ENCODE peak calls at places on chromosomes 13 and 19, in eight cellular contexts. F is fibroblast of villous mesenchyme, Y is GM10248, B is lower leg skin, N is brain microvascular endothelial cell, D is K562, S is progenitor cell of endocrine pancreas, R is kidney epithelial cell. X is an unnamed sample.

GRCh38 chr19:35959040-35959967 is 23.1 kb downstream of the LRFN3 start:
- DNase-seq in F (no peak), Y (peak; percentile 72), B (no peak), N (no peak), D (no peak), S (no peak), R (no peak), X (no peak)

GRCh38 chr13:75222031-75222430 is 259.9 kb downstream of the TBC1D4 start:
- DNase-seq in F (peak; percentile 9), Y (no peak), B (no peak), N (no peak), D (no peak), S (no peak), R (no peak), X (peak; percentile 82)

GRCh38 chr19:17473041-17473440 is 2.7 kb downstream of the SLC27A1 start:
- DNase-seq in F (peak; percentile 81), Y (no peak), B (no peak), N (peak; percentile 75), D (no peak), S (no peak), R (no peak), X (peak; percentile 87)

GRCh38 chr19:38634757-38635482 is 12.5 kb upstream of the ACTN4 start:
- DNase-seq in F (peak; percentile 61), Y (peak; percentile 82), B (peak; percentile 63), N (peak; percentile 49), D (peak; percentile 74), S (peak; percentile 79), R (no peak), X (peak; percentile 61)

GRCh38 chr13:37134411-37135041 is 29.1 kb upstream of the CSNK1A1L start:
- DNase-seq in F (peak; percentile 99), Y (no peak), B (no peak), N (peak; percentile 96), D (no peak), S (no peak), R (peak; percentile 32), X (peak; percentile 91)

GRCh38 chr13:86559915-86560314 is 760.7 kb upstream of the SLITRK6 start:
- DNase-seq in F (no peak), Y (no peak), B (no peak), N (no peak), D (no peak), S (no peak), R (no peak), X (no peak)

GRCh38 chr13:107119989-107120881 is 552.3 kb upstream of the ARGLU1 start:
- DNase-seq in F (no peak), Y (no peak), B (no peak), N (no peak), D (no peak), S (no peak), R (no peak), X (no peak)

GRCh38 chr13:46113596-46113995 is 8.8 kb upstream of the CPB2 start:
- DNase-seq in F (peak; percentile 13), Y (no peak), B (no peak), N (peak; percentile 73), D (peak; percentile 35), S (no peak), R (peak; percentile 74), X (peak; percentile 30)

GRCh38 chr19:19186742-19187141 is 5.2 kb downstream of the BORCS8 start:
- DNase-seq in F (no peak), Y (no peak), B (no peak), N (no peak), D (no peak), S (no peak), R (no peak), X (no peak)

GRCh38 chr19:42048992-42049391 is 21.0 kb downstream of the GRIK5 start:
- DNase-seq in F (peak; percentile 25), Y (no peak), B (no peak), N (no peak), D (no peak), S (no peak), R (no peak), X (no peak)

GRCh38 chr19:57362997-57363705 is at the start of the genes TRAPPC2B and ZNF547:
- DNase-seq in F (peak; percentile 100), Y (peak; percentile 96), B (peak; percentile 99), N (peak; percentile 100), D (peak; percentile 79), S (peak; percentile 96), R (peak; percentile 98), X (peak; percentile 99)

GRCh38 chr19:46902402-46902766 is 41.6 kb downstream of the ARHGAP35 start:
- DNase-seq in F (no peak), Y (no peak), B (peak; percentile 33), N (no peak), D (no peak), S (no peak), R (no peak), X (no peak)

GRCh38 chr19:35060160-35060855 is 18.8 kb downstream of the HPN start:
- DNase-seq in F (no peak), Y (no peak), B (no peak), N (no peak), D (no peak), S (no peak), R (no peak), X (no peak)

GRCh38 chr19:7860902-7861618 is 13.1 kb downstream of the PRR36 start:
- DNase-seq in F (no peak), Y (no peak), B (no peak), N (no peak), D (no peak), S (no peak), R (no peak), X (no peak)

GRCh38 chr13:30319703-30320102 is 12.4 kb upstream of the KATNAL1 start:
- DNase-seq in F (no peak), Y (no peak), B (no peak), N (no peak), D (no peak), S (no peak), R (no peak), X (no peak)

GRCh38 chr19:33705090-33705847 is 83.5 kb downstream of the CHST8 start:
- DNase-seq in F (no peak), Y (no peak), B (no peak), N (no peak), D (no peak), S (no peak), R (no peak), X (no peak)

GRCh38 chr19:51114087-51114714 is 6.0 kb upstream of the CTU1 start:
- DNase-seq in F (no peak), Y (no peak), B (no peak), N (no peak), D (no peak), S (no peak), R (no peak), X (no peak)

GRCh38 chr19:49469828-49470614 is 4.0 kb upstream of the FLT3LG start:
- DNase-seq in F (peak; percentile 49), Y (peak; percentile 85), B (no peak), N (no peak), D (peak; percentile 29), S (no peak), R (no peak), X (no peak)
- TF ChIP-seq CTCF in F (peak; percentile 11), Y (peak; percentile 80), B (no peak), N (peak; percentile 16), D (peak; percentile 69), S (no peak), R (no peak), X (no peak)

GRCh38 chr13:98454389-98454881 is 122.5 kb downstream of the STK24 start:
- DNase-seq in F (peak; percentile 95), Y (no peak), B (no peak), N (peak; percentile 67), D (no peak), S (no peak), R (no peak), X (peak; percentile 94)
- TF ChIP-seq CTCF in F (no peak), Y (no peak), B (no peak), N (no peak), D (no peak), S (no peak), R (no peak), X (no peak)

GRCh38 chr19:12652219-12652618 is 14.3 kb downstream of the MAN2B1 start:
- DNase-seq in F (no peak), Y (no peak), B (no peak), N (no peak), D (no peak), S (no peak), R (no peak), X (no peak)

GRCh38 chr19:12655546-12655945 is 11.0 kb downstream of the MAN2B1 start:
- DNase-seq in F (no peak), Y (no peak), B (no peak), N (no peak), D (no peak), S (no peak), R (no peak), X (no peak)

GRCh38 chr19:12656899-12657571 is 9.5 kb downstream of the MAN2B1 start:
- DNase-seq in F (no peak), Y (no peak), B (no peak), N (no peak), D (peak; percentile 78), S (no peak), R (no peak), X (no peak)

GRCh38 chr19:12660980-12661379 is 5.6 kb downstream of the MAN2B1 start:
- DNase-seq in F (no peak), Y (no peak), B (no peak), N (no peak), D (no peak), S (no peak), R (no peak), X (no peak)

DNA sequence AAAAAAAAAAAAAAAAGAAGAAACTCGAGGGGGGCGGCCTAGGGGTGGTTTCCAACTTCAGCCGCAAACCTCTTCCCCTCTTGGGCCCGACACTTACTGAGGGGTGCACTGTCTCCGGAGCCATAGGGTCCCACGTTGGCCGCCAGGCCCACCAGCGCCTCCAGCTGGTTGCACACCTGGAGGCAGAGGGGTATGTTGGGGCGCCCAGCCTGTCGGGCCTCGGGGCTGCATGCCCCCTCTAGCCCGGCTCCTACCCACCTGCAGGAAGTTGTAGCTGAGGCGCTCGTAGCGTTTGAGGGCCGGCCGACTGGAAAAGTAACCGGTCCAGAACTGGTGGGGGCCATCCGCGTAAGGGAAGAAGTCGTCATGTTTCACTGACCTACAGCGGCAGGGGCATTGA is 8.6 kb downstream of the MAN2B1 start:
- DNase-seq in F (no peak), Y (no peak), B (no peak), N (no peak), D (no peak), S (no peak), R (no peak), X (no peak)
- TF ChIP-seq CTCF in F (no peak), Y (no peak), B (no peak), N (peak; percentile 26), D (no peak), S (no peak), R (no peak), X (no peak)

GRCh38 chr13:91572944-91573535 is 174.6 kb downstream of the GPC5 start:
- DNase-seq in F (no peak), Y (no peak), B (no peak), N (peak; percentile 41), D (no peak), S (no peak), R (no peak), X (no peak)

GRCh38 chr13:91574756-91575155 is 176.3 kb downstream of the GPC5 start:
- DNase-seq in F (no peak), Y (no peak), B (no peak), N (peak; percentile 33), D (no peak), S (no peak), R (no peak), X (no peak)

GRCh38 chr13:91572439-91572838 is 174.0 kb downstream of the GPC5 start:
- DNase-seq in F (no peak), Y (no peak), B (no peak), N (peak; percentile 67), D (no peak), S (no peak), R (no peak), X (no peak)

GRCh38 chr13:91579320-91579719 is 180.9 kb downstream of the GPC5 start:
- DNase-seq in F (no peak), Y (no peak), B (no peak), N (no peak), D (no peak), S (no peak), R (no peak), X (no peak)

GRCh38 chr13:91576590-91576989 is 178.2 kb downstream of the GPC5 start:
- DNase-seq in F (no peak), Y (no peak), B (no peak), N (no peak), D (peak; percentile 37), S (no peak), R (no peak), X (no peak)
- TF ChIP-seq CTCF in F (no peak), Y (no peak), B (no peak), N (peak; percentile 50), D (no peak), S (peak; percentile 60), R (peak; percentile 28), X (no peak)